ENCODE peak calls at places on chromosomes 4 and X, in eight cellular contexts. P, C, N, E, V, W, G and X are unnamed samples.

GRCh38 chrX:20067709-20068315 is 48.9 kb downstream of the MAP7D2 start:
- DNase-seq in P (peak; percentile 43), C (peak; percentile 54), N (peak; percentile 29), E (peak; percentile 18), V (peak; percentile 90), W (no peak), G (no peak), X (no peak)

GRCh38 chr4:149108626-149109025 is 666.4 kb upstream of the NR3C2 start:
- DNase-seq in P (no peak), C (no peak), N (no peak), E (no peak), V (no peak), W (no peak), G (no peak), X (no peak)

GRCh38 chrX:1390621-1391369 is 1.1 kb downstream of the SLC25A6 start:
- DNase-seq in P (no peak), C (no peak), N (no peak), E (no peak), V (peak; percentile 25), W (no peak), G (peak; percentile 24), X (no peak)

GRCh38 chr4:145732416-145732815 is 52.5 kb downstream of the C4orf51 start:
- DNase-seq in P (no peak), C (no peak), N (no peak), E (no peak), V (no peak), W (no peak), G (no peak), X (peak; percentile 44)

GRCh38 chr4:140343303-140343702 is 30.1 kb upstream of the SCOC start:
- DNase-seq in P (no peak), C (peak; percentile 27), N (no peak), E (peak; percentile 2), V (peak; percentile 91), W (no peak), G (no peak), X (no peak)

GRCh38 chrX:102934624-102935023 is 2.4 kb upstream of the RAB40AL start:
- DNase-seq in P (no peak), C (no peak), N (no peak), E (peak; percentile 18), V (peak; percentile 30), W (no peak), G (peak; percentile 33), X (peak; percentile 36)

GRCh38 chr4:188665466-188665865 is 526.2 kb downstream of the TRIML1 start:
- DNase-seq in P (no peak), C (no peak), N (no peak), E (no peak), V (no peak), W (no peak), G (no peak), X (no peak)

GRCh38 chr4:55030606-55031005 is 94.8 kb downstream of the KDR start:
- DNase-seq in P (no peak), C (no peak), N (no peak), E (peak; percentile 90), V (no peak), W (no peak), G (no peak), X (peak; percentile 95)

GRCh38 chr4:186900232-186900900 is 176.7 kb upstream of the FAT1 start:
- DNase-seq in P (no peak), C (no peak), N (no peak), E (no peak), V (no peak), W (no peak), G (no peak), X (no peak)

GRCh38 chr4:180363817-180364216 is 1879.4 kb upstream of the TENM3 start:
- DNase-seq in P (no peak), C (peak; percentile 34), N (no peak), E (no peak), V (no peak), W (no peak), G (no peak), X (no peak)

GRCh38 chrX:149131780-149132179 is 373.3 kb downstream of the IDS start:
- DNase-seq in P (no peak), C (no peak), N (no peak), E (no peak), V (no peak), W (no peak), G (no peak), X (no peak)

GRCh38 chrX:26414534-26414933 is 198.6 kb downstream of the MAGEB5 start:
- DNase-seq in P (no peak), C (no peak), N (no peak), E (peak; percentile 3), V (no peak), W (no peak), G (no peak), X (no peak)

GRCh38 chrX:153465691-153466380 is 4.5 kb downstream of the HAUS7 start:
- DNase-seq in P (no peak), C (no peak), N (no peak), E (no peak), V (no peak), W (no peak), G (no peak), X (no peak)

GRCh38 chrX:130975947-130976346 is 72.9 kb upstream of the ENOX2 start:
- DNase-seq in P (peak; percentile 62), C (no peak), N (no peak), E (peak; percentile 73), V (no peak), W (no peak), G (peak; percentile 44), X (peak; percentile 86)

GRCh38 chrX:139286342-139286741 is 244.2 kb upstream of the F9 start:
- DNase-seq in P (no peak), C (no peak), N (no peak), E (no peak), V (no peak), W (no peak), G (no peak), X (no peak)

GRCh38 chr4:134465417-134465816 is 263.8 kb upstream of the PABPC4L start:
- DNase-seq in P (no peak), C (no peak), N (no peak), E (peak; percentile 33), V (no peak), W (no peak), G (peak; percentile 21), X (peak; percentile 50)

GRCh38 chrX:25017667-25018247 is 2.0 kb upstream of the ARX start:
- DNase-seq in P (no peak), C (no peak), N (no peak), E (peak; percentile 49), V (no peak), W (no peak), G (no peak), X (peak; percentile 60)